ENCODE peak calls at places on chromosomes 6 and 20, in nine cellular contexts. J, S, Y, D, O, F, C, X and B are unnamed samples.

GRCh38 chr20:584375-585301 is 25.5 kb downstream of the TCF15 start:
- DNase-seq in J (no peak), S (peak; percentile 76), Y (no peak), D (no peak), O (no peak), F (peak; percentile 43), C (no peak), X (no peak), B (no peak)

GRCh38 chr20:41497186-41497895 is 120.8 kb downstream of the CHD6 start:
- DNase-seq in J (no peak), S (no peak), Y (no peak), D (no peak), O (no peak), F (no peak), C (no peak), X (no peak), B (no peak)

GRCh38 chr6:38799529-38800184 is 84.5 kb downstream of the DNAH8 start:
- DNase-seq in J (no peak), S (no peak), Y (no peak), D (no peak), O (no peak), F (no peak), C (no peak), X (no peak), B (no peak)

GRCh38 chr6:93721386-93722048 is 302.2 kb upstream of the EPHA7 start:
- DNase-seq in J (peak; percentile 2), S (peak; percentile 91), Y (no peak), D (no peak), O (no peak), F (no peak), C (no peak), X (peak; percentile 25), B (no peak)

GRCh38 chr6:157143171-157143884 is 180.0 kb downstream of the TMEM242 start:
- DNase-seq in J (peak; percentile 91), S (no peak), Y (no peak), D (no peak), O (peak; percentile 82), F (no peak), C (no peak), X (no peak), B (no peak)

GRCh38 chr20:14723614-14724013 is 386.2 kb upstream of the FLRT3 start:
- DNase-seq in J (no peak), S (no peak), Y (no peak), D (no peak), O (no peak), F (no peak), C (no peak), X (no peak), B (no peak)

GRCh38 chr6:169979873-169980440 is 228.5 kb downstream of the ERMARD start:
- DNase-seq in J (no peak), S (no peak), Y (no peak), D (no peak), O (no peak), F (no peak), C (no peak), X (no peak), B (no peak)

GRCh38 chr6:124869412-124869811 is 92.8 kb upstream of the RNF217 start:
- DNase-seq in J (no peak), S (no peak), Y (no peak), D (no peak), O (no peak), F (no peak), C (no peak), X (no peak), B (no peak)

GRCh38 chr6:137977206-137977605 is 110.1 kb downstream of the TNFAIP3 start:
- DNase-seq in J (no peak), S (no peak), Y (no peak), D (no peak), O (no peak), F (no peak), C (no peak), X (no peak), B (no peak)

GRCh38 chr6:36731622-36732310 is 34.1 kb downstream of the RAB44 start:
- DNase-seq in J (no peak), S (peak; percentile 38), Y (no peak), D (no peak), O (no peak), F (no peak), C (no peak), X (no peak), B (no peak)

GRCh38 chr6:151413372-151414145 is 22.2 kb upstream of the ZBTB2 start:
- DNase-seq in J (no peak), S (no peak), Y (no peak), D (no peak), O (no peak), F (no peak), C (no peak), X (no peak), B (no peak)

GRCh38 chr6:84193140-84193708 is 34.2 kb downstream of the CEP162 start:
- DNase-seq in J (peak; percentile 90), S (no peak), Y (no peak), D (no peak), O (no peak), F (peak; percentile 85), C (no peak), X (no peak), B (no peak)

GRCh38 chr6:149900620-149901443 is 2.9 kb upstream of the RAET1E start:
- DNase-seq in J (no peak), S (no peak), Y (no peak), D (peak; percentile 45), O (no peak), F (no peak), C (no peak), X (no peak), B (no peak)

GRCh38 chr20:18978311-18978710 is 164.7 kb downstream of the SCP2D1 start:
- DNase-seq in J (no peak), S (no peak), Y (no peak), D (no peak), O (no peak), F (no peak), C (no peak), X (no peak), B (no peak)

GRCh38 chr6:111972714-111973678 is 80.9 kb upstream of the CCN6 start:
- DNase-seq in J (peak; percentile 90), S (peak; percentile 17), Y (no peak), D (peak; percentile 31), O (peak; percentile 36), F (no peak), C (peak; percentile 20), X (no peak), B (no peak)
- TF ChIP-seq POLR2AphosphoS5 in J (peak; percentile 72), S (no peak), Y (peak; percentile 45), D (peak; percentile 22), O (peak; percentile 19), F (no peak), C (no peak), X (no peak), B (no peak)

GRCh38 chr20:36644032-36644712 is 1.8 kb downstream of the SLA2 start:
- DNase-seq in J (no peak), S (no peak), Y (no peak), D (no peak), O (no peak), F (no peak), C (peak; percentile 41), X (no peak), B (no peak)
- TF ChIP-seq POLR2AphosphoS5 in J (no peak), S (no peak), Y (no peak), D (no peak), O (no peak), F (no peak), C (no peak), X (no peak), B (no peak)

GRCh38 chr6:15254074-15254975 is 8.5 kb downstream of the JARID2 start:
- DNase-seq in J (no peak), S (no peak), Y (peak; percentile 47), D (no peak), O (no peak), F (no peak), C (no peak), X (no peak), B (no peak)
- TF ChIP-seq POLR2AphosphoS5 in J (no peak), S (no peak), Y (no peak), D (no peak), O (no peak), F (no peak), C (no peak), X (no peak), B (no peak)

GRCh38 chr20:57395111-57395959 is 4.1 kb downstream of the RBM38 start:
- DNase-seq in J (peak; percentile 80), S (no peak), Y (peak; percentile 73), D (peak; percentile 62), O (no peak), F (no peak), C (peak; percentile 38), X (no peak), B (no peak)
- TF ChIP-seq POLR2AphosphoS5 in J (peak; percentile 33), S (no peak), Y (peak; percentile 29), D (no peak), O (no peak), F (no peak), C (no peak), X (no peak), B (no peak)

DNA sequence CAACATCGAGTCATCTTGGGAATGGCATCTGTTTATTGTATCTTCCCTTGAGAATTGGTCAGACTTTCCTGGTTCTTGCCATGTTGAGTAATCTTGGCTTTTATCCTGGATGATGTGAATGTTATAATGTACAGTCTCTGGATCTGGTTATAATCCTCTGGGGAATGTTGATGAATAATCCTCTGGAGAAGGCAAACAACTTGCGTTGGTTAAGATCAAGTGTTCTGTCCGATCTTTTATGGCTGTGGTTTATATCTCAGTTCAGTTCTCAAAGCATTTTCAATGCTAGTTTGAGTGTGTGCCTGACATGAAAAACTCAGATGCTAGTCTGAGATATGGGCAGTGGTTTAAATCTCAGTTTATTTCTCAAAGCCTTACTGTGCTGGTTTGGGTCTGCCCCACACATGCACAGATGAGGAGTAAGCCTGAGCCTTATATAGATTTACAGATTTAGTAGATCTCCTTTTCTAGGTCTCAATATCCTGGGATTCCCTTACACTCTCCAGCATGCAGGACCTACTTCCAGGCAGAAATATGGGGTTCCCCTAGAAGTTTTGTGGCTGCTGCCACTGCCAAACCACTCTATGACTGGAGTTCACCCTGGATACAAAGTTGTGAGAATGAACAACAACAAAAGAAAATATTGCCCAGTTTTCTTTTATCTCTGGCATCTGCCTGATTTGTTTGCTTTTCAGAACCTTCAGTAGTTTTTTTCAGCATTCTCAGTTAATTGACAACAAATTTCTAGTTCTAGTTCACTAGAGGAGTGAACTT is 191.8 kb upstream of the MAN1A1 start:
- DNase-seq in J (no peak), S (no peak), Y (no peak), D (no peak), O (peak; percentile 4), F (peak; percentile 88), C (no peak), X (no peak), B (no peak)
- TF ChIP-seq POLR2AphosphoS5 in J (no peak), S (no peak), Y (peak; percentile 95), D (peak; percentile 74), O (peak; percentile 98), F (peak; percentile 70), C (peak; percentile 96), X (no peak), B (no peak)